ENCODE peak calls at places on chromosome 21, in eight cellular contexts. Z is fibroblast of lung, U is astrocyte, H is MM.1S, R is neural progenitor cell, W is GM12878, M is GM23248, V is HepG2. K is an unnamed sample.

GRCh38 chr21:38333290-38334272 is 76.8 kb downstream of the KCNJ15 start:
- DNase-seq in M (no peak), H (no peak), U (no peak), R (no peak), W (no peak), Z (peak), V (no peak), K (peak)

GRCh38 chr21:43866659-43867331 is 1.8 kb downstream of the AGPAT3 start:
- DNase-seq in R (no peak), M (no peak), U (no peak), H (peak), Z (no peak), V (peak), W (peak), K (peak)

GRCh38 chr21:36647279-36648093 is 51.4 kb upstream of the SIM2 start:
- DNase-seq in U (peak), W (no peak), R (peak), M (no peak), Z (peak), V (peak), H (no peak), K (peak)

GRCh38 chr21:46052703-46053651 is 44.9 kb upstream of the COL6A2 start:
- DNase-seq in R (no peak), M (peak), V (no peak), H (no peak), W (no peak), U (peak), Z (peak), K (peak)

GRCh38 chr21:18023099-18023498 is 203.9 kb upstream of the C21orf91 start:
- DNase-seq in V (no peak), H (no peak), R (peak), U (no peak), W (no peak), M (no peak), Z (no peak), K (no peak)

GRCh38 chr21:16751705-16752104 is 761.1 kb upstream of the CXADR start:
- DNase-seq in M (no peak), Z (no peak), V (no peak), U (no peak), H (no peak), R (no peak), W (no peak), K (no peak)

GRCh38 chr21:39033878-39034589 is 149.2 kb downstream of the PSMG1 start:
- DNase-seq in W (no peak), V (peak), R (no peak), M (no peak), U (no peak), H (no peak), Z (peak), K (peak)

GRCh38 chr21:39029086-39029772 is 154.0 kb downstream of the PSMG1 start:
- DNase-seq in H (no peak), V (no peak), M (peak), Z (peak), R (no peak), W (no peak), U (peak), K (no peak)

GRCh38 chr21:33078907-33079582 is 9.1 kb downstream of the OLIG1 start:
- DNase-seq in W (peak), U (peak), V (peak), R (no peak), M (peak), Z (peak), H (peak), K (peak)

GRCh38 chr21:37916795-37917142 is 512 bp upstream of the KCNJ6 start:
- DNase-seq in H (no peak), Z (no peak), W (no peak), M (peak), V (peak), U (no peak), R (peak), K (no peak)

GRCh38 chr21:37564924-37565529 is 198.5 kb downstream of the DYRK1A start:
- DNase-seq in W (no peak), Z (no peak), R (peak), H (no peak), M (peak), U (no peak), V (peak), K (no peak)

GRCh38 chr21:45471229-45472052 is 66.5 kb downstream of the COL18A1 start:
- DNase-seq in Z (peak), V (peak), U (peak), W (no peak), R (no peak), H (no peak), M (peak), K (peak)

GRCh38 chr21:36847189-36847588 is 119.3 kb downstream of the HLCS start:
- DNase-seq in H (no peak), M (peak), R (no peak), V (peak), U (peak), W (no peak), Z (peak), K (peak)

GRCh38 chr21:36452281-36452680 is 27.6 kb downstream of the CLDN14 start:
- DNase-seq in W (no peak), H (no peak), M (no peak), U (no peak), Z (no peak), V (no peak), R (no peak), K (no peak)

GRCh38 chr21:15660424-15660805 is 69.4 kb upstream of the USP25 start:
- DNase-seq in M (no peak), W (no peak), Z (no peak), U (no peak), R (no peak), V (no peak), H (no peak), K (no peak)

GRCh38 chr21:44755227-44755626 is 43.9 kb upstream of the TSPEAR start:
- DNase-seq in R (no peak), W (no peak), M (no peak), U (no peak), Z (peak), V (peak), H (no peak), K (peak)

GRCh38 chr21:44484498-44485253 is 29.4 kb downstream of the LRRC3 start:
- DNase-seq in R (no peak), M (no peak), V (peak), W (no peak), Z (no peak), U (no peak), H (no peak), K (peak)

GRCh38 chr21:15421521-15421920 is 308.3 kb upstream of the USP25 start:
- DNase-seq in M (no peak), Z (no peak), W (no peak), V (no peak), H (no peak), R (no peak), U (peak), K (no peak)

GRCh38 chr21:45631540-45631939 is 12.0 kb upstream of the PCBP3 start:
- DNase-seq in H (no peak), V (no peak), Z (no peak), R (no peak), U (no peak), M (no peak), W (no peak), K (no peak)

GRCh38 chr21:39556176-39556575 is 56.6 kb upstream of the B3GALT5 start:
- DNase-seq in Z (no peak), W (no peak), U (no peak), R (peak), V (no peak), M (no peak), H (no peak), K (no peak)

GRCh38 chr21:17711896-17712295 is 99.2 kb upstream of the BTG3 start:
- DNase-seq in R (no peak), W (no peak), Z (no peak), U (no peak), V (no peak), M (no peak), H (no peak), K (no peak)

GRCh38 chr21:39016740-39017315 is 166.4 kb downstream of the PSMG1 start:
- DNase-seq in Z (no peak), U (no peak), R (no peak), H (peak), V (no peak), W (peak), M (no peak), K (no peak)

GRCh38 chr21:38261851-38262250 is 5.1 kb downstream of the KCNJ15 start:
- DNase-seq in Z (peak), V (no peak), H (no peak), M (peak), U (peak), W (no peak), R (no peak), K (peak)

GRCh38 chr21:40047993-40048730 is 180.9 kb downstream of the PCP4 start:
- DNase-seq in R (no peak), Z (no peak), M (no peak), W (no peak), V (no peak), H (no peak), U (peak), K (no peak)

GRCh38 chr21:20971296-20971921 is 26.8 kb upstream of the NCAM2 start:
- DNase-seq in Z (peak), W (no peak), V (peak), U (peak), M (peak), H (peak), R (peak), K (peak)

GRCh38 chr21:17819878-17820232 is 699 bp upstream of the C21orf91 start:
- DNase-seq in U (no peak), V (peak), W (no peak), R (no peak), M (no peak), H (peak), Z (no peak), K (no peak)

GRCh38 chr21:28148400-28149064 is 844.1 kb downstream of the LTN1 start:
- DNase-seq in V (no peak), Z (peak), W (no peak), U (no peak), M (peak), H (no peak), R (no peak), K (no peak)

GRCh38 chr21:36199021-36199420 is 42.4 kb downstream of the DOP1B start:
- DNase-seq in V (no peak), Z (no peak), U (no peak), M (no peak), H (no peak), W (no peak), R (no peak), K (no peak)

GRCh38 chr21:15520811-15521643 is 208.8 kb upstream of the USP25 start:
- DNase-seq in W (no peak), M (peak), R (peak), H (no peak), U (no peak), Z (no peak), V (peak), K (peak)

GRCh38 chr21:35652872-35653271 is 407.5 kb downstream of the SETD4 start:
- DNase-seq in M (no peak), R (no peak), U (no peak), H (no peak), W (no peak), V (no peak), Z (no peak), K (no peak)

GRCh38 chr21:45073301-45074047 is 906 bp upstream of the ADARB1 start:
- DNase-seq in V (peak), R (peak), H (no peak), W (no peak), U (no peak), M (no peak), Z (peak), K (peak)

GRCh38 chr21:36705679-36706481 is 7.0 kb downstream of the SIM2 start:
- DNase-seq in H (no peak), V (no peak), Z (no peak), U (no peak), R (peak), M (no peak), W (no peak), K (peak)

GRCh38 chr21:46634427-46634826 is 1.0 kb upstream of the PRMT2 start:
- DNase-seq in W (no peak), M (no peak), R (no peak), Z (no peak), U (no peak), V (peak), H (no peak), K (no peak)

GRCh38 chr21:35561076-35561475 is 499.2 kb downstream of the SETD4 start:
- DNase-seq in Z (no peak), V (no peak), W (no peak), H (no peak), U (no peak), R (no peak), M (no peak), K (no peak)

GRCh38 chr21:45819478-45820170 is 161.9 kb upstream of the COL6A1 start:
- DNase-seq in U (no peak), W (no peak), V (no peak), H (no peak), R (no peak), Z (no peak), M (no peak), K (peak)

GRCh38 chr21:43775795-43776430 is at the start of gene CSTB:
- DNase-seq in M (peak), W (no peak), Z (peak), R (peak), U (peak), V (peak), H (peak), K (peak)

GRCh38 chr21:44710294-44710665 is 1.1 kb downstream of the TSPEAR start:
- DNase-seq in U (no peak), W (no peak), M (no peak), H (no peak), R (peak), Z (no peak), V (no peak), K (no peak)

GRCh38 chr21:45074818-45075605 is 632 bp downstream of the ADARB1 start:
- DNase-seq in V (no peak), H (no peak), Z (no peak), W (no peak), M (peak), U (peak), R (peak), K (no peak)

GRCh38 chr21:42298657-42299056 is 16.6 kb downstream of the TFF3 start:
- DNase-seq in H (no peak), W (no peak), U (no peak), R (no peak), Z (no peak), V (no peak), M (no peak), K (peak)
- H3K27ac ChIP-seq in H (no peak), W (no peak), U (no peak), R (no peak), Z (no peak), V (no peak), M (no peak), K (no peak)

GRCh38 chr21:14275806-14276205 is 59.8 kb downstream of the RBM11 start:
- DNase-seq in H (no peak), U (no peak), Z (no peak), V (no peak), M (no peak), R (no peak), W (no peak), K (no peak)

GRCh38 chr21:14270631-14271030 is 54.7 kb downstream of the RBM11 start:
- DNase-seq in U (no peak), H (no peak), V (no peak), M (no peak), W (no peak), Z (no peak), R (no peak), K (no peak)

GRCh38 chr21:14271053-14271452 is 55.1 kb downstream of the RBM11 start:
- DNase-seq in H (no peak), W (no peak), M (no peak), U (no peak), R (no peak), Z (no peak), V (no peak), K (no peak)

DNA sequence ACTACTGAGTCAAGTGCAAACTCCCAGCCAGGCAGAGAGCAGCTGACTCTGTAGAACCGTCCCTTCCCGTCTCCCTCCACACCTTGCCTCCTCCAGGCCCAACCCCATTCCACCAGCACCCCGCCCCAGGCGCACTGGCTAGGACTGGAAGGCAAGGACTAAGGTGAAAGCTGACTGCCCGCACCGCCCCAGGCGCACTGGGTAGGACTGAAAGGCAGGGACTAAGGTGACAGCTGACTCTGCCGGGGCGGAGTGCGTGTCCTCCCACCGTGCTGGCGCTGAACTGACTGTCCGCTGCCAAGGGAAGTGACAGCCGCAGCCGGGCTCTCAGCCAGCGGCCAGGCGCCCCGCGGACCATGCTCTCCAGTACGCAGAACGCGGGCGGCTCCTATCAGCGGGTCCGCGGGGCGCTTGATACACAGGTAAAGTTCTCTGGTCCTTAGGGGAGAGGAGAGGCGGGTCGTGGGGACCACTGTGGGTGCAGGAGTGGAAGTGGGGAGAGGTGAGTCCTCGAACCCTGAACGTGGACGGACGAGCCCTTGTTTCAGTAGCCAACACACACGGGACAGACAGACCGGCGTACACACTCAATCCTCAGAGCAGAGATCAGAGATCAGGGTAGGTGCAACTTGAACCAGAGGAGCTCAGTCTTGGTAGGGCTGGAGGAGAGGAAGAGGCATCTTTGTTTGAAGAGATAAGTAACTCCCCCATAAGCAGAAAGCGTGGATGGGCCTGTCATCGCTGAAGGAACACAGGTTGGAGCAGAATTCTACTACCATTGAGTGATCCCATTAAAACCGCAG is 58.0 kb downstream of the RBM11 start:
- DNase-seq in M (no peak), U (no peak), V (no peak), W (no peak), Z (no peak), R (peak), H (no peak), K (peak)
- H2AFZ ChIP-seq in M (no peak), U (no peak), V (no peak), W (no peak), Z (no peak), R (no peak), H (no peak), K (no peak)

GRCh38 chr21:41169701-41170100 is 1.7 kb downstream of the BACE2 start:
- DNase-seq in M (peak), H (no peak), Z (no peak), U (peak), R (no peak), V (no peak), W (no peak), K (peak)
- H3K27ac ChIP-seq in M (no peak), H (no peak), Z (no peak), U (no peak), R (no peak), V (no peak), W (no peak), K (no peak)

DNA sequence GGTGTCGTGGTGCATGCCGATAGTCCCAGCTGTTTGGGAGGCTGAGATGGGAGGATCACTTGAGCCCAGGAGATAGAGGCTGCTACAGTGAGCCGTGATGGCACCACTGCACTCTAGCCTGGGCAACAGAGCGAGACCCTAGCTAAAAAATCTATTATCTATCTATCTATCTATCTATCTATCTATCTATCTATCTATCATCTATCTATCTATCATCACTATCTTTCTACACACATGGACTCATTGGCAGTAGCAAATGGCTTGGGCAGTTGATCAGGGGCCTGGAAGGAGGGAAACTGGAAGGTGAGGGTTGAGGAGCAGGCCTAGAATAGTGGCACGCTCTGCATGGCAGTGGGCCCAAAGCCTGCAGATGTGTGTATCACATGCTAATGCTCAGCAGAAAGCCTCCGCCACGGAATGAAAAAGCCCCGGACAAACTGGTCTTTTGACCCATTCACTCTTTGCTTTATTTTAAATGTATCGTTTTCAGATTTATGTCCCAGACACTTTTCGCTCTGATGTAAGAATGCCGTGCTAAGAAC is 7.3 kb upstream of the HUNK start:
- DNase-seq in R (no peak), V (no peak), M (no peak), Z (no peak), H (no peak), W (no peak), U (no peak), K (no peak)
- H2AFZ ChIP-seq in R (peak), V (no peak), M (peak), Z (no peak), H (no peak), W (no peak), U (no peak), K (no peak)

GRCh38 chr21:42741056-42741455 is 87.6 kb downstream of the PDE9A start:
- DNase-seq in U (no peak), M (no peak), H (no peak), W (no peak), R (no peak), V (no peak), Z (no peak), K (no peak)
- H3K27ac ChIP-seq in U (no peak), M (no peak), H (no peak), W (no peak), R (no peak), V (no peak), Z (no peak), K (no peak)

DNA sequence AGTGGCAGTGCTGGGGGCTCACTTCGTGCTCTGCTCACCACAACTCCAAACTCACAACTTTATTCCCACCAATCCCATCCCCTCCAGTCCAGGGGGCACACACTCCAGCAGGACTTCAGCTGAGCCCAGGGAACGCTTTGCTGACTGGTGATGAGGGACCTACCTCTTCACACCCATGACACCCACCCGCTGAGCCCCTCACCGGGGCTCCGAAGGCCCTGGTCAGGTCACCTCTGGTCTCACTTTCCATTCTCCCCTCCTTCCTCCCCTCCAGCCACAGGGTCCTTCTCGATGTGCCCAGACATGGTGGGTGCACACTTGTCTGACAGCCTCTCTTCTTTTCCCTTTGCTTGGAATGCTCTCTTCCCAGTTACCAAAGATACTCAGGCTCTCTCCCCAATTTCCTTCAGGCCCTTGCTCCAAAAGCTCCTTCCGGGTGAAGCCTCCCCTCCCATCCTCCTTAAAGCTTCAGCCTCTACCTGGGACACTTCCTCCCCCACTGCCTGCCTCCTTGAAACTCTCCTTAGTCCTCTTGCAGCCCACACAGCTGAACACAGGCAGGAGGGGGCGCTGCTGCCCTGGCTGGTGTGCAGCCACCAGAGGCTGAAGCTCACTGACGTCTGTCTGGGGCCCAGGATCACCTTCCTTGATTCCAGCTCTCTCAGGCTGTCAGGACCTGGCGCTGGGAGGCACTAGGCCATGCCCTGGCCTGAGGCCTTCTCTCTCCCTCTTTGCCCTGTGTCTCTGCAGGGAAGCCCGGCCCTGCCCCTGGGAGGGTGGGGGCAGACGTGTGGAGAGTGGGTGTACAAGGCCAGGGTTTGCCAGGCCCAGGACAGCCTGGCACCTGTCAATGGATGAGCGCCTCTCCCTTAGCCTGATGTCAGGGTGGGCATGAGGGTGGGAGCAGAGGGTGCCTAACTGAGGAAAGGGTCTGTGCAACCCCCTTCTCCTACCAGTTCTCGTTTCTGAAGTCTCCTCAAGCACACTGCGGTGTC is 1.6 kb downstream of the KCNE1 start:
- DNase-seq in Z (peak), M (peak), V (peak), H (peak), W (no peak), U (no peak), R (peak), K (peak)
- H2AFZ ChIP-seq in Z (no peak), M (no peak), V (no peak), H (no peak), W (no peak), U (no peak), R (no peak), K (no peak)

K was measured in osteoblast.